ENCODE peak calls at places on chromosomes 12 and 14, in six cellular contexts. One of them, this sample, is unnamed.

GRCh38 chr12:95205016-95205415 is 12.3 kb downstream of the FGD6 start:
- DNase-seq in GM13977: no peak
- DNase-seq in H7: no peak
- DNase-seq in AG04450: no peak
- DNase-seq in NCI-H748 treated with DMSO at 0.1 percent for 48 hours: no peak
- DNase-seq in astrocyte: no peak
- DNase-seq in this sample: no peak

GRCh38 chr14:76836029-76836630 is 9.9 kb downstream of the LRRC74A start:
- DNase-seq in GM13977: no peak
- DNase-seq in H7: no peak
- DNase-seq in AG04450: no peak
- DNase-seq in NCI-H748 treated with DMSO at 0.1 percent for 48 hours: no peak
- DNase-seq in astrocyte: no peak
- DNase-seq in this sample: no peak

GRCh38 chr12:96233941-96234461 is 39.8 kb downstream of the ELK3 start:
- DNase-seq in GM13977: no peak
- DNase-seq in H7: no peak
- DNase-seq in AG04450: peak
- DNase-seq in NCI-H748 treated with DMSO at 0.1 percent for 48 hours: no peak
- DNase-seq in astrocyte: peak
- DNase-seq in this sample: no peak

GRCh38 chr12:71626768-71627167 is 36.9 kb downstream of the ZFC3H1 start:
- DNase-seq in GM13977: no peak
- DNase-seq in H7: no peak
- DNase-seq in AG04450: no peak
- DNase-seq in NCI-H748 treated with DMSO at 0.1 percent for 48 hours: no peak
- DNase-seq in astrocyte: peak
- DNase-seq in this sample: no peak

GRCh38 chr14:78530078-78530477 is 359.9 kb downstream of the NRXN3 start:
- DNase-seq in GM13977: peak
- DNase-seq in H7: peak
- DNase-seq in AG04450: no peak
- DNase-seq in NCI-H748 treated with DMSO at 0.1 percent for 48 hours: no peak
- DNase-seq in astrocyte: no peak
- DNase-seq in this sample: no peak

GRCh38 chr14:76040704-76041103 is 55.1 kb downstream of the IFT43 start:
- DNase-seq in GM13977: no peak
- DNase-seq in H7: no peak
- DNase-seq in AG04450: no peak
- DNase-seq in NCI-H748 treated with DMSO at 0.1 percent for 48 hours: no peak
- DNase-seq in astrocyte: no peak
- DNase-seq in this sample: no peak

GRCh38 chr14:53925201-53925766 is 31.3 kb downstream of the BMP4 start:
- DNase-seq in GM13977: no peak
- DNase-seq in H7: no peak
- DNase-seq in AG04450: no peak
- DNase-seq in NCI-H748 treated with DMSO at 0.1 percent for 48 hours: no peak
- DNase-seq in astrocyte: no peak
- DNase-seq in this sample: no peak

GRCh38 chr12:92938018-92938417 is 8.9 kb upstream of the EEA1 start:
- DNase-seq in GM13977: peak
- DNase-seq in H7: no peak
- DNase-seq in AG04450: no peak
- DNase-seq in NCI-H748 treated with DMSO at 0.1 percent for 48 hours: no peak
- DNase-seq in astrocyte: no peak
- DNase-seq in this sample: no peak

GRCh38 chr14:75905505-75905904 is 76.3 kb downstream of the TGFB3 start:
- DNase-seq in GM13977: no peak
- DNase-seq in H7: no peak
- DNase-seq in AG04450: no peak
- DNase-seq in NCI-H748 treated with DMSO at 0.1 percent for 48 hours: no peak
- DNase-seq in astrocyte: no peak
- DNase-seq in this sample: no peak

GRCh38 chr14:52076334-52076733 is 7.5 kb upstream of the NID2 start:
- DNase-seq in GM13977: no peak
- DNase-seq in H7: no peak
- DNase-seq in AG04450: no peak
- DNase-seq in NCI-H748 treated with DMSO at 0.1 percent for 48 hours: no peak
- DNase-seq in astrocyte: peak
- DNase-seq in this sample: no peak

GRCh38 chr12:31897791-31898503 is 61.3 kb upstream of the RESF1 start:
- DNase-seq in GM13977: no peak
- DNase-seq in H7: peak
- DNase-seq in AG04450: no peak
- DNase-seq in NCI-H748 treated with DMSO at 0.1 percent for 48 hours: peak
- DNase-seq in astrocyte: peak
- DNase-seq in this sample: peak

GRCh38 chr14:31893156-31893813 is 183.8 kb upstream of the ARHGAP5 start:
- DNase-seq in GM13977: no peak
- DNase-seq in H7: no peak
- DNase-seq in AG04450: no peak
- DNase-seq in NCI-H748 treated with DMSO at 0.1 percent for 48 hours: no peak
- DNase-seq in astrocyte: peak
- DNase-seq in this sample: no peak

GRCh38 chr14:66284346-66284745 is 201.8 kb upstream of the CCDC196 start:
- DNase-seq in GM13977: no peak
- DNase-seq in H7: no peak
- DNase-seq in AG04450: no peak
- DNase-seq in NCI-H748 treated with DMSO at 0.1 percent for 48 hours: no peak
- DNase-seq in astrocyte: peak
- DNase-seq in this sample: no peak

GRCh38 chr14:70555890-70556289 is 21.1 kb upstream of the ADAM20 start:
- DNase-seq in GM13977: no peak
- DNase-seq in H7: no peak
- DNase-seq in AG04450: no peak
- DNase-seq in NCI-H748 treated with DMSO at 0.1 percent for 48 hours: no peak
- DNase-seq in astrocyte: peak
- DNase-seq in this sample: no peak

GRCh38 chr12:4997939-4998338 is 45.7 kb upstream of the KCNA5 start:
- DNase-seq in GM13977: no peak
- DNase-seq in H7: no peak
- DNase-seq in AG04450: peak
- DNase-seq in NCI-H748 treated with DMSO at 0.1 percent for 48 hours: no peak
- DNase-seq in astrocyte: peak
- DNase-seq in this sample: no peak

GRCh38 chr12:47190271-47190750 is 110.6 kb upstream of the AMIGO2 start:
- DNase-seq in GM13977: no peak
- DNase-seq in H7: no peak
- DNase-seq in AG04450: peak
- DNase-seq in NCI-H748 treated with DMSO at 0.1 percent for 48 hours: no peak
- DNase-seq in astrocyte: peak
- DNase-seq in this sample: no peak

GRCh38 chr12:55797068-55797467 is 20.5 kb downstream of the SARNP start:
- DNase-seq in GM13977: no peak
- DNase-seq in H7: peak
- DNase-seq in AG04450: no peak
- DNase-seq in NCI-H748 treated with DMSO at 0.1 percent for 48 hours: no peak
- DNase-seq in astrocyte: peak
- DNase-seq in this sample: no peak

GRCh38 chr12:108525681-108526080 is 10.6 kb downstream of the FICD start:
- DNase-seq in GM13977: no peak
- DNase-seq in H7: no peak
- DNase-seq in AG04450: no peak
- DNase-seq in NCI-H748 treated with DMSO at 0.1 percent for 48 hours: no peak
- DNase-seq in astrocyte: peak
- DNase-seq in this sample: no peak

GRCh38 chr14:60197629-60198318 is 32.6 kb upstream of the DHRS7 start:
- DNase-seq in GM13977: no peak
- DNase-seq in H7: no peak
- DNase-seq in AG04450: no peak
- DNase-seq in NCI-H748 treated with DMSO at 0.1 percent for 48 hours: no peak
- DNase-seq in astrocyte: no peak
- DNase-seq in this sample: no peak

GRCh38 chr14:29892327-29892726 is 35.3 kb downstream of the PRKD1 start:
- DNase-seq in GM13977: no peak
- DNase-seq in H7: no peak
- DNase-seq in AG04450: no peak
- DNase-seq in NCI-H748 treated with DMSO at 0.1 percent for 48 hours: no peak
- DNase-seq in astrocyte: peak
- DNase-seq in this sample: no peak

GRCh38 chr12:118494776-118495175 is 118.4 kb downstream of the SUDS3 start:
- DNase-seq in GM13977: no peak
- DNase-seq in H7: no peak
- DNase-seq in AG04450: no peak
- DNase-seq in NCI-H748 treated with DMSO at 0.1 percent for 48 hours: no peak
- DNase-seq in astrocyte: no peak
- DNase-seq in this sample: no peak

GRCh38 chr12:103924761-103925641 is 5.2 kb upstream of the HSP90B1 start:
- DNase-seq in GM13977: peak
- DNase-seq in H7: no peak
- DNase-seq in AG04450: peak
- DNase-seq in NCI-H748 treated with DMSO at 0.1 percent for 48 hours: no peak
- DNase-seq in astrocyte: peak
- DNase-seq in this sample: no peak

GRCh38 chr14:101241807-101242278 is 319.5 kb upstream of the DIO3 start:
- DNase-seq in GM13977: no peak
- DNase-seq in H7: peak
- DNase-seq in AG04450: no peak
- DNase-seq in NCI-H748 treated with DMSO at 0.1 percent for 48 hours: no peak
- DNase-seq in astrocyte: no peak
- DNase-seq in this sample: no peak

This sample was measured in germinal center.